ENCODE peak calls at places on chromosomes 12 and 14, in six cellular contexts. One of them, this sample, is unnamed.
A peak's percentile ranks its signal among the peaks of the same experiment; 100 is the strongest.

GRCh38 chr12:90250766-90251165 is 542.1 kb upstream of the ATP2B1 start:
- DNase-seq in CD8-positive, alpha-beta T cell: no peak
- DNase-seq in A673: no peak
- DNase-seq in K562: no peak
- DNase-seq in GM23248: peak; percentile 38
- DNase-seq in body of pancreas: no peak
- DNase-seq in this sample: no peak

GRCh38 chr12:3202734-3203446 is 125.7 kb downstream of the TSPAN9 start:
- DNase-seq in CD8-positive, alpha-beta T cell: peak; percentile 56
- DNase-seq in body of pancreas: peak; percentile 54
- DNase-seq in GM23248: peak; percentile 61
- DNase-seq in A673: peak; percentile 69
- DNase-seq in K562: peak; percentile 49
- DNase-seq in this sample: peak; percentile 72

GRCh38 chr14:22122227-22123187 is 448.9 kb upstream of the OR4E1 start:
- DNase-seq in K562: no peak
- DNase-seq in GM23248: no peak
- DNase-seq in body of pancreas: no peak
- DNase-seq in CD8-positive, alpha-beta T cell: no peak
- DNase-seq in A673: peak; percentile 26
- DNase-seq in this sample: no peak

GRCh38 chr12:115140981-115141380 is 457.0 kb upstream of the TBX3 start:
- DNase-seq in CD8-positive, alpha-beta T cell: no peak
- DNase-seq in GM23248: no peak
- DNase-seq in body of pancreas: no peak
- DNase-seq in K562: no peak
- DNase-seq in A673: no peak
- DNase-seq in this sample: no peak

GRCh38 chr12:7459973-7460372 is 16.0 kb upstream of the CD163L1 start:
- DNase-seq in GM23248: no peak
- DNase-seq in A673: no peak
- DNase-seq in body of pancreas: no peak
- DNase-seq in CD8-positive, alpha-beta T cell: no peak
- DNase-seq in K562: no peak
- DNase-seq in this sample: no peak

GRCh38 chr12:68207276-68207675 is 18.3 kb downstream of the IL26 start:
- DNase-seq in body of pancreas: no peak
- DNase-seq in A673: no peak
- DNase-seq in K562: no peak
- DNase-seq in CD8-positive, alpha-beta T cell: no peak
- DNase-seq in GM23248: no peak
- DNase-seq in this sample: no peak

GRCh38 chr14:73741386-73741875 is 27.2 kb upstream of the PNMA1 start:
- DNase-seq in K562: peak; percentile 92
- DNase-seq in A673: peak; percentile 88
- DNase-seq in CD8-positive, alpha-beta T cell: peak; percentile 75
- DNase-seq in GM23248: peak; percentile 73
- DNase-seq in body of pancreas: no peak
- DNase-seq in this sample: peak; percentile 74

GRCh38 chr14:51020024-51020710 is 74.7 kb downstream of the TRIM9 start:
- DNase-seq in A673: no peak
- DNase-seq in body of pancreas: no peak
- DNase-seq in GM23248: no peak
- DNase-seq in K562: no peak
- DNase-seq in CD8-positive, alpha-beta T cell: no peak
- DNase-seq in this sample: peak; percentile 87

GRCh38 chr12:42698213-42698612 is 108.7 kb upstream of the PRICKLE1 start:
- DNase-seq in A673: peak; percentile 83
- DNase-seq in CD8-positive, alpha-beta T cell: no peak
- DNase-seq in GM23248: peak; percentile 90
- DNase-seq in K562: no peak
- DNase-seq in body of pancreas: no peak
- DNase-seq in this sample: no peak

GRCh38 chr14:56153271-56153670 is 35.1 kb downstream of the PELI2 start:
- DNase-seq in CD8-positive, alpha-beta T cell: no peak
- DNase-seq in GM23248: no peak
- DNase-seq in A673: no peak
- DNase-seq in body of pancreas: no peak
- DNase-seq in K562: no peak
- DNase-seq in this sample: no peak

GRCh38 chr14:94770815-94771190 is 890 bp upstream of the GSC start:
- DNase-seq in A673: no peak
- DNase-seq in CD8-positive, alpha-beta T cell: no peak
- DNase-seq in body of pancreas: no peak
- DNase-seq in GM23248: no peak
- DNase-seq in K562: no peak
- DNase-seq in this sample: no peak

DNA sequence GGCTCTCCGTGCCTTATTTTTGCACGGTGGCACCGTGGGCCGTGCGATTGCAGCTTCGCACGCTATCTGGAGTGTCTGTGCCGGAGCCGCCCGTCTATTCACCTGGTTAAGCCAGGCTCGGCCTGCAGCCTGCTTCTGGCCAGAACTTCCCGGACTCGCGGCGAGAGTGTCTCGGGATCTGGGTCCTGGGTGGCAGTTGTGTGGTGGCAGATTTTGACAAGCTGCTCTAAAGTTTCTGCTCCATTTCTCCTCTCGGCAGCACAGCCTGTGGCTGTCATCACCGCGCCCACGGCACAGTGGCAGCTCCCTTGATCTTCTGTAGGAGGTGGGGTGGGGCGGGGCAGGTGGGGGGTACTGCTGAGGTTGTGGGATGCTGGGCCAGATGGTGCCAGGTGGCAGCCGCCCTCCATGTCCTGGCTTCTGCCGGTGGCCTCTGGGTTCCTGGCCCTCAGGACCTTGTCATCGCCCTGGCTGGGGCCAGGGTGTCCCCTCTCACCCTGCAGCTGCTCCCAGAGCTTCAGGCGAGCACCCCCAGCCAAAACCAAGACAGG is 2.9 kb downstream of the MMP17 start:
- DNase-seq in A673: peak; percentile 77
- DNase-seq in GM23248: peak; percentile 78
- DNase-seq in CD8-positive, alpha-beta T cell: no peak
- DNase-seq in K562: no peak
- DNase-seq in body of pancreas: no peak
- DNase-seq in this sample: peak; percentile 33
- H3K4me3 ChIP-seq in A673: peak overlapping the region; percentile 54
- H3K4me3 ChIP-seq in GM23248: peak overlapping the region; percentile 74
- H3K4me3 ChIP-seq in CD8-positive, alpha-beta T cell: peak overlapping the region; percentile 35
- H3K4me3 ChIP-seq in K562: peak overlapping the region; percentile 54
- H3K4me3 ChIP-seq in body of pancreas: no peak overlapping the region
- H3K4me3 ChIP-seq in this sample: peak overlapping the region; percentile 58

DNA sequence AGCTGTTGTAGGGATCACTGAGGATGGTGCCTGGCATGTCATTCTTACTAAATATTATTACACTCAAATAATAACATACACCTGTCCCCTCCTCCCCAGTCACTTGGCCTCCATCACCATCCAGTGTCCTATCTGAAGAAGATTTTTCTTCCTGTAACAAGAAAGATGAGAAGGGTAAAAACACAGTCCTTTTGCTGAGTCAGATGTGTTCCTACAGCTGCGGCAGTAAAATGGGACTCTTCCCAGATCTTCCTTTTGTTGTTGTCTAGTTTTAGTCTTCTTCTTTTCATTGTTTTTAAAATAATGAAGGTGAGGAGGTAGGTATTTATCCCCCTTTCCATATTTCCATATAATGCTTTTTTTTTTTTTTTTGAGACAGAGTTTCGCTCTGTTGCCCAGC is 83.1 kb upstream of the RFLNA start:
- DNase-seq in GM23248: no peak
- DNase-seq in A673: no peak
- DNase-seq in body of pancreas: no peak
- DNase-seq in CD8-positive, alpha-beta T cell: no peak
- DNase-seq in K562: no peak
- DNase-seq in this sample: no peak
- H3K27me3 ChIP-seq in GM23248: no peaks in the 10 kb centered on the region
- H3K27me3 ChIP-seq in A673: no peaks in the 10 kb centered on the region
- H3K27me3 ChIP-seq in body of pancreas: no peaks in the 10 kb centered on the region
- H3K27me3 ChIP-seq in CD8-positive, alpha-beta T cell: no peaks in the 10 kb centered on the region
- H3K27me3 ChIP-seq in K562: peaks cover 36% of the 10 kb centered on the region
- H3K27me3 ChIP-seq in this sample: peaks cover 5% of the 10 kb centered on the region

GRCh38 chr12:122866379-122866778 is 29.5 kb downstream of the VPS37B start:
- DNase-seq in body of pancreas: peak; percentile 61
- DNase-seq in GM23248: no peak
- DNase-seq in CD8-positive, alpha-beta T cell: no peak
- DNase-seq in A673: no peak
- DNase-seq in K562: no peak
- DNase-seq in this sample: no peak

GRCh38 chr12:122865268-122866231 is 30.3 kb downstream of the HIP1R start:
- DNase-seq in body of pancreas: peak; percentile 75
- DNase-seq in A673: no peak
- DNase-seq in K562: peak; percentile 48
- DNase-seq in CD8-positive, alpha-beta T cell: no peak
- DNase-seq in GM23248: peak; percentile 38
- DNase-seq in this sample: peak; percentile 53

GRCh38 chr12:122867701-122868461 is 28.0 kb downstream of the VPS37B start:
- DNase-seq in A673: no peak
- DNase-seq in CD8-positive, alpha-beta T cell: no peak
- DNase-seq in GM23248: no peak
- DNase-seq in body of pancreas: peak; percentile 93
- DNase-seq in K562: peak; percentile 57
- DNase-seq in this sample: peak; percentile 76

GRCh38 chr12:122868471-122869177 is 27.3 kb downstream of the VPS37B start:
- DNase-seq in body of pancreas: no peak
- DNase-seq in A673: no peak
- DNase-seq in CD8-positive, alpha-beta T cell: no peak
- DNase-seq in GM23248: no peak
- DNase-seq in K562: no peak
- DNase-seq in this sample: no peak

GRCh38 chr12:122866950-122867607 is 28.8 kb downstream of the VPS37B start:
- DNase-seq in CD8-positive, alpha-beta T cell: no peak
- DNase-seq in body of pancreas: no peak
- DNase-seq in K562: no peak
- DNase-seq in A673: no peak
- DNase-seq in GM23248: no peak
- DNase-seq in this sample: no peak
- H3K4me1 ChIP-seq in CD8-positive, alpha-beta T cell: peaks cover 18% of the 10 kb centered on the region
- H3K4me1 ChIP-seq in body of pancreas: peaks cover 95% of the 10 kb centered on the region
- H3K4me1 ChIP-seq in K562: peaks cover 50% of the 10 kb centered on the region
- H3K4me1 ChIP-seq in A673: peaks cover 20% of the 10 kb centered on the region
- H3K4me1 ChIP-seq in GM23248: peaks cover 12% of the 10 kb centered on the region
- H3K4me1 ChIP-seq in this sample: peaks cover 20% of the 10 kb centered on the region

GRCh38 chr14:76955575-76956252 is 72.8 kb downstream of the IRF2BPL start:
- DNase-seq in CD8-positive, alpha-beta T cell: peak; percentile 62
- DNase-seq in A673: peak; percentile 95
- DNase-seq in K562: peak; percentile 24
- DNase-seq in body of pancreas: no peak
- DNase-seq in GM23248: peak; percentile 89
- DNase-seq in this sample: peak; percentile 29
- H3K4me3 ChIP-seq in CD8-positive, alpha-beta T cell: peak overlapping the region; percentile 74
- H3K4me3 ChIP-seq in A673: peak overlapping the region; percentile 35
- H3K4me3 ChIP-seq in K562: peak overlapping the region; percentile 42
- H3K4me3 ChIP-seq in body of pancreas: no peak overlapping the region
- H3K4me3 ChIP-seq in GM23248: peak overlapping the region; percentile 10
- H3K4me3 ChIP-seq in this sample: peak overlapping the region; percentile 26

This sample was measured in BE2C.